ENCODE peak calls at places on chromosome 9, in nine cellular contexts. U, L, O, K, R, I, C, B and V are unnamed samples.

GRCh38 chr9:86585422-86586143 is 231.4 kb upstream of the TUT7 start:
- DNase-seq in K (no peak), R (no peak), C (no peak), I (no peak), B (no peak), U (no peak), O (peak), L (peak), V (no peak)

GRCh38 chr9:82934949-82935348 is 128.0 kb downstream of the RASEF start:
- DNase-seq in I (no peak), R (peak), O (peak), U (no peak), K (no peak), B (no peak), L (peak), C (no peak), V (no peak)

GRCh38 chr9:92735907-92736600 is 28.6 kb downstream of the BICD2 start:
- DNase-seq in C (no peak), L (no peak), R (no peak), K (no peak), B (no peak), I (no peak), O (peak), U (no peak), V (no peak)

GRCh38 chr9:111036068-111036789 is 2.0 kb downstream of the LPAR1 start:
- DNase-seq in C (no peak), I (peak), K (no peak), L (peak), U (no peak), R (no peak), B (peak), O (peak), V (peak)

GRCh38 chr9:124694394-124695279 is 76.5 kb downstream of the NR6A1 start:
- DNase-seq in C (no peak), R (no peak), O (no peak), K (no peak), L (no peak), U (no peak), B (no peak), I (no peak), V (no peak)

GRCh38 chr9:100575765-100576368 is 2.0 kb upstream of the CAVIN4 start:
- DNase-seq in O (peak), R (no peak), U (no peak), K (no peak), B (no peak), L (peak), C (no peak), I (no peak), V (no peak)

GRCh38 chr9:33166263-33167083 is 663 bp downstream of the B4GALT1 start:
- DNase-seq in K (no peak), C (no peak), U (no peak), O (peak), R (no peak), L (peak), I (peak), B (peak), V (peak)

GRCh38 chr9:35994959-35995358 is 37.0 kb upstream of the OR2S2 start:
- DNase-seq in C (no peak), I (no peak), K (no peak), B (no peak), L (no peak), O (no peak), R (no peak), U (no peak), V (no peak)

GRCh38 chr9:76560481-76560891 is 101.5 kb downstream of the GCNT1 start:
- DNase-seq in R (no peak), I (no peak), C (no peak), U (no peak), O (peak), B (no peak), L (peak), K (no peak), V (peak)

GRCh38 chr9:109203761-109204360 is 36.8 kb upstream of the FRRS1L start:
- DNase-seq in C (no peak), I (no peak), K (no peak), O (no peak), L (no peak), R (no peak), B (no peak), U (no peak), V (no peak)

GRCh38 chr9:69496803-69497450 is 171.9 kb downstream of the ENTREP1 start:
- DNase-seq in R (no peak), B (no peak), U (no peak), K (no peak), L (no peak), C (no peak), I (no peak), O (no peak), V (no peak)

GRCh38 chr9:94623253-94623652 is 16.1 kb downstream of the FBP1 start:
- DNase-seq in U (no peak), K (peak), R (no peak), I (no peak), O (no peak), B (no peak), L (no peak), C (no peak), V (no peak)

GRCh38 chr9:124008855-124009834 is 2.4 kb upstream of the LHX2 start:
- DNase-seq in O (no peak), B (no peak), R (no peak), I (no peak), U (no peak), K (no peak), L (no peak), C (no peak), V (no peak)

GRCh38 chr9:131420913-131421312 is 27.0 kb downstream of the PRRC2B start:
- DNase-seq in O (peak), L (peak), I (no peak), U (no peak), C (no peak), K (peak), R (no peak), B (no peak), V (peak)

GRCh38 chr9:111866976-111867375 is 29.6 kb upstream of the UGCG start:
- DNase-seq in U (no peak), L (peak), K (no peak), R (no peak), B (no peak), C (peak), I (no peak), O (peak), V (no peak)

GRCh38 chr9:93479726-93480125 is 26.3 kb upstream of the FAM120AOS start:
- DNase-seq in I (no peak), O (peak), B (no peak), L (peak), U (no peak), K (peak), R (no peak), C (no peak), V (no peak)

GRCh38 chr9:14119694-14120514 is 194.0 kb downstream of the NFIB start:
- DNase-seq in O (peak), L (peak), R (no peak), I (no peak), C (no peak), U (no peak), K (no peak), B (no peak), V (no peak)

GRCh38 chr9:130857864-130858730 is 23.0 kb downstream of the ABL1 start:
- DNase-seq in R (no peak), O (peak), K (no peak), I (peak), U (peak), B (peak), L (peak), C (no peak), V (no peak)

GRCh38 chr9:6171667-6172066 is 43.9 kb upstream of the IL33 start:
- DNase-seq in L (peak), R (no peak), C (no peak), K (no peak), O (no peak), U (no peak), B (no peak), I (no peak), V (no peak)
- H3K4me3 ChIP-seq in L (no peak), R (no peak), C (no peak), K (no peak), O (no peak), U (no peak), B (no peak), I (no peak), V (no peak)

DNA sequence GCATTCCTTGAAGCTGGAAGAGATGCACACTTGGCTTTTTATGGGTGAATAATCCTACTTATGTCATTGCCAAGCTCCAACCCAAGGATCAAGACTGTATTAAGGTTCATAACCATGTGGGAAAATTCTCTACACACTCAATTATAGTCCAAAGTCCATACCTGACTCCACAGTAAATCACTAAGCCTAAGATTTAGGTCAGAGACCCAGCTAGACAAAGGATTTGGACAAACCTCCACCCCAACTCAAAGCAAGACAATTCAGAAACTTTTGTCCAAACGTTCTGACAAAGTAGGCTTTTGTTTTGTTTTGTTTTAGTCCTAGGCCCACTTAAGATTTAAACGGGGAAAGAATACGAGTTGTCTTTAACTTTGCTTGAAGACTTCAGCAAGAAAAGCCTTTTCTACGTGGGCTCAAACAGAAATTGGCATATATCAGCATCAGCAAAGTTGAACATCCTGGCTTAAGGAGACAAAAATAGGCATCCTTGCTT is 1.7 kb downstream of the MEGF9 start:
- DNase-seq in R (no peak), C (no peak), O (no peak), L (no peak), K (no peak), B (no peak), I (no peak), U (no peak), V (no peak)
- H3K4me3 ChIP-seq in R (peak), C (peak), O (peak), L (no peak), K (peak), B (peak), I (peak), U (peak), V (peak)

DNA sequence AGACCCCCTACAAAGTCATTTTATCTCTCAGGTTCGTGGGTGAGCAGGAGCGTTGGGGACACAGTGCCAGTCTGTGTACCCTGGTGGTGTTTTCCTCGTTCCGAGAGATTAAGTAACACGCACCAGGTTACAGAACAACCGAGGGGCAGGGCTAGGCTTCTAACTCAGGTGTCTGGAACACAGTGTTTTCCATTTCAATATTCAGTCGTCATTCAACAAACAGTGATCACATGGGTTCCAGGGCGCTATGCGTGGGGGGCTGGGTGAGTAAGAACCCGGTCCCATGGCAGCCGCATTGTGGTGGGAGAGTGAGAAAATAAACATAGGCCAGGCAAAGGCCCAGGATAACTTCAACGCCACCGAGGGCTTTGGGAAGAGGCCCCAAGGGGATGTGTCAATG is 55.9 kb upstream of the RNU6ATAC start:
- DNase-seq in K (no peak), R (no peak), I (no peak), U (no peak), L (no peak), B (peak), O (no peak), C (no peak), V (no peak)
- H3K4me3 ChIP-seq in K (no peak), R (no peak), I (no peak), U (no peak), L (no peak), B (no peak), O (no peak), C (no peak), V (no peak)

GRCh38 chr9:121863931-121864330 is 212.5 kb downstream of the DAB2IP start:
- DNase-seq in C (no peak), I (no peak), U (no peak), L (no peak), K (no peak), B (no peak), O (peak), R (no peak), V (no peak)
- H3K4me3 ChIP-seq in C (no peak), I (no peak), U (no peak), L (no peak), K (no peak), B (no peak), O (no peak), R (no peak), V (no peak)

DNA sequence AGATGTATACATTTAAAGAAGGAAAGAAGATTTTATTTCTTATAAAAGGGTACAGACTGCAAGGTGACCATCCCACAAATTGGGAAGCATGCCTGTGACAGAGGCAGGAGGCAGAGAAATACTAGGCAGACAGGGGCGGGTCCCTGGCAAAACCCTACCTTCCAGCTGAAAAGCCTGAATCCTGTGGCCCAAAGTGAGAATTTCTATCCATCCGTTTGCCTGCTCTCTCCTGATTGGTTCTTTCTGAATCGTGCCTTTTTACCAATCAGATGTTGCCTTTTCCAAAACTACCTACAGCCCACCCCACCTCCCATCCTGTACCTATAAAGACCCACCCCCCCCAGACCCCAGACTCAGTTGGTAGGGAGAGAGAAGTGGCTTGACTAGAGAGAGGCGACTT is 3.4 kb upstream of the SH3GLB2 start:
- DNase-seq in K (no peak), R (no peak), O (no peak), I (no peak), U (no peak), L (no peak), C (no peak), B (no peak), V (no peak)
- H3K4me3 ChIP-seq in K (no peak), R (no peak), O (no peak), I (no peak), U (no peak), L (no peak), C (no peak), B (no peak), V (no peak)

GRCh38 chr9:114501786-114502682 is 3.2 kb downstream of the WHRN start:
- DNase-seq in U (no peak), I (no peak), C (no peak), L (peak), R (no peak), K (no peak), B (no peak), O (peak), V (no peak)
- H3K4me3 ChIP-seq in U (no peak), I (no peak), C (no peak), L (no peak), R (peak), K (no peak), B (no peak), O (no peak), V (peak)

GRCh38 chr9:975740-976257 is 656 bp upstream of the DMRT3 start:
- DNase-seq in K (no peak), L (no peak), C (no peak), R (no peak), O (no peak), I (no peak), U (no peak), B (no peak), V (no peak)
- H3K4me3 ChIP-seq in K (no peak), L (no peak), C (no peak), R (no peak), O (no peak), I (no peak), U (peak), B (peak), V (peak)